ENCODE peak calls at places on chromosomes 7 and 10, in nine cellular contexts. I is central memory CD4-positive, alpha-beta T cell; M is activated CD8-positive, alpha-beta memory T cell treated with anti-CD3 and anti-CD28 coated beads, Interleukin-2, amount 50 U/mL, for 48 hours; L is mucosa of gallbladder; R is NCI-H1105; S is fibroblast of pulmonary artery; B is fibroblast of mammary gland; Y is GM12865; E is KBM-7. T is an unnamed sample.

GRCh38 chr10:660413-660979 is 29.0 kb downstream of the DIP2C start:
- DNase-seq in I (no peak), M (no peak), L (no peak), R (no peak), S (no peak), B (no peak), Y (no peak), E (no peak), T (no peak)

GRCh38 chr10:68047088-68047487 is 28.0 kb downstream of the HERC4 start:
- DNase-seq in I (no peak), M (no peak), L (no peak), R (no peak), S (no peak), B (no peak), Y (peak), E (no peak), T (no peak)

GRCh38 chr7:43669286-43670081 is 59.8 kb downstream of the COA1 start:
- DNase-seq in I (peak), M (peak), L (no peak), R (no peak), S (no peak), B (peak), Y (no peak), E (no peak), T (no peak)

GRCh38 chr7:113774182-113774807 is 144.5 kb downstream of the PPP1R3A start:
- DNase-seq in I (no peak), M (no peak), L (no peak), R (peak), S (peak), B (peak), Y (peak), E (peak), T (peak)

GRCh38 chr7:157112706-157113105 is 26.0 kb upstream of the UBE3C start:
- DNase-seq in I (no peak), M (no peak), L (no peak), R (no peak), S (no peak), B (no peak), Y (no peak), E (no peak), T (no peak)

GRCh38 chr10:71406878-71407277 is 10.2 kb downstream of the CDH23 start:
- DNase-seq in I (no peak), M (peak), L (no peak), R (no peak), S (no peak), B (no peak), Y (no peak), E (no peak), T (no peak)

GRCh38 chr7:28362812-28363211 is 49.5 kb upstream of the CREB5 start:
- DNase-seq in I (no peak), M (no peak), L (no peak), R (no peak), S (no peak), B (peak), Y (peak), E (no peak), T (no peak)

GRCh38 chr7:92643821-92644220 is 53.6 kb upstream of the FAM133B start:
- DNase-seq in I (no peak), M (no peak), L (no peak), R (no peak), S (no peak), B (no peak), Y (no peak), E (no peak), T (no peak)

GRCh38 chr7:94330474-94331027 is 64.1 kb upstream of the COL1A2 start:
- DNase-seq in I (no peak), M (no peak), L (no peak), R (no peak), S (no peak), B (no peak), Y (no peak), E (no peak), T (no peak)

GRCh38 chr7:47482013-47482761 is 99.7 kb downstream of the TNS3 start:
- DNase-seq in I (no peak), M (no peak), L (no peak), R (no peak), S (peak), B (peak), Y (no peak), E (peak), T (peak)

GRCh38 chr10:28768227-28768626 is 90.9 kb downstream of the BAMBI start:
- DNase-seq in I (no peak), M (no peak), L (no peak), R (peak), S (no peak), B (no peak), Y (no peak), E (no peak), T (no peak)

GRCh38 chr10:75234683-75235374 is 928 bp downstream of the COMTD1 start:
- DNase-seq in I (no peak), M (peak), L (no peak), R (no peak), S (no peak), B (no peak), Y (peak), E (no peak), T (no peak)

GRCh38 chr7:20993693-20994092 is 207.0 kb upstream of the SP8 start:
- DNase-seq in I (no peak), M (no peak), L (no peak), R (no peak), S (no peak), B (no peak), Y (no peak), E (no peak), T (no peak)

GRCh38 chr10:35765039-35765662 is 123.1 kb upstream of the FZD8 start:
- DNase-seq in I (no peak), M (no peak), L (peak), R (no peak), S (no peak), B (no peak), Y (no peak), E (no peak), T (no peak)

GRCh38 chr7:137485818-137486217 is 142.3 kb upstream of the PTN start:
- DNase-seq in I (no peak), M (no peak), L (no peak), R (no peak), S (no peak), B (no peak), Y (no peak), E (no peak), T (no peak)

GRCh38 chr7:131511774-131512535 is 44.5 kb downstream of the PODXL start:
- DNase-seq in I (no peak), M (peak), L (no peak), R (no peak), S (peak), B (no peak), Y (no peak), E (no peak), T (no peak)

GRCh38 chr10:33799281-33799943 is 464.9 kb upstream of the NRP1 start:
- DNase-seq in I (no peak), M (no peak), L (no peak), R (no peak), S (no peak), B (no peak), Y (no peak), E (no peak), T (no peak)

GRCh38 chr10:49592726-49593563 is 17.2 kb upstream of the SLC18A3 start:
- DNase-seq in I (peak), M (peak), L (peak), R (peak), S (peak), B (peak), Y (peak), E (peak), T (no peak)

GRCh38 chr7:116731019-116731388 is 59.0 kb downstream of the MET start:
- DNase-seq in I (no peak), M (no peak), L (no peak), R (no peak), S (no peak), B (no peak), Y (no peak), E (no peak), T (no peak)

GRCh38 chr7:130899638-130900401 is 165.8 kb upstream of the KLF14 start:
- DNase-seq in I (no peak), M (peak), L (peak), R (no peak), S (no peak), B (no peak), Y (peak), E (no peak), T (no peak)

GRCh38 chr10:46539596-46540411 is 16.7 kb downstream of the GPRIN2 start:
- DNase-seq in I (no peak), M (peak), L (peak), R (no peak), S (peak), B (no peak), Y (no peak), E (no peak), T (no peak)

T was measured in HS-5.